ENCODE peak calls at places on chromosomes 11 and 22, in six cellular contexts. C is HL-60, A is thoracic aorta, U is uterus, M is GM23338, O is mammary epithelial cell. B is an unnamed sample.

GRCh38 chr11:65435330-65435931 is 12.8 kb downstream of the NEAT1 start:
- DNase-seq in C (no peak), A (no peak), U (peak), M (no peak), O (no peak), B (peak)

GRCh38 chr11:128931661-128932060 is 11.0 kb downstream of the TP53AIP1 start:
- DNase-seq in C (no peak), A (no peak), U (no peak), M (no peak), O (peak), B (no peak)

GRCh38 chr22:28562324-28562723 is 117.3 kb downstream of the TTC28 start:
- DNase-seq in C (no peak), A (no peak), U (no peak), M (no peak), O (no peak), B (no peak)

GRCh38 chr11:20213790-20214189 is 53.5 kb upstream of the DBX1 start:
- DNase-seq in C (no peak), A (no peak), U (no peak), M (no peak), O (no peak), B (no peak)

GRCh38 chr22:20803696-20804324 is 29.9 kb downstream of the SERPIND1 start:
- DNase-seq in C (peak), A (no peak), U (no peak), M (peak), O (no peak), B (no peak)

GRCh38 chr11:82719316-82719715 is 14.3 kb downstream of the FAM181B start:
- DNase-seq in C (no peak), A (no peak), U (no peak), M (no peak), O (no peak), B (no peak)

GRCh38 chr22:48888466-48889208 is 939.0 kb downstream of the BRD1 start:
- DNase-seq in C (no peak), A (no peak), U (no peak), M (no peak), O (no peak), B (no peak)

GRCh38 chr11:119416606-119417580 is 6.1 kb downstream of the THY1 start:
- DNase-seq in C (no peak), A (no peak), U (no peak), M (peak), O (peak), B (no peak)

GRCh38 chr11:57072640-57073039 is 83.9 kb downstream of the OR5AK2 start:
- DNase-seq in C (no peak), A (no peak), U (no peak), M (no peak), O (peak), B (no peak)

GRCh38 chr22:19984201-19984753 is 32.3 kb downstream of the ARVCF start:
- DNase-seq in C (no peak), A (peak), U (peak), M (no peak), O (peak), B (no peak)

GRCh38 chr11:8839957-8840945 is 70.7 kb upstream of the AKIP1 start:
- DNase-seq in C (no peak), A (no peak), U (no peak), M (peak), O (peak), B (no peak)

GRCh38 chr11:40104941-40105550 is 1354.4 kb downstream of the LRRC4C start:
- DNase-seq in C (no peak), A (no peak), U (no peak), M (peak), O (no peak), B (no peak)

GRCh38 chr11:75154646-75155569 is 4.0 kb downstream of the SLCO2B1 start:
- DNase-seq in C (no peak), A (no peak), U (no peak), M (no peak), O (no peak), B (no peak)

GRCh38 chr22:35739076-35739475 is 21.4 kb downstream of the APOL5 start:
- DNase-seq in C (no peak), A (no peak), U (no peak), M (no peak), O (no peak), B (no peak)

GRCh38 chr11:130762342-130763037 is 153.8 kb downstream of the SNX19 start:
- DNase-seq in C (no peak), A (no peak), U (no peak), M (no peak), O (peak), B (no peak)

GRCh38 chr11:119975561-119976152 is 162.3 kb downstream of the TRIM29 start:
- DNase-seq in C (no peak), A (no peak), U (no peak), M (peak), O (no peak), B (no peak)

GRCh38 chr22:48892571-48893287 is 934.9 kb downstream of the BRD1 start:
- DNase-seq in C (no peak), A (no peak), U (no peak), M (no peak), O (no peak), B (no peak)

GRCh38 chr11:34655335-34656008 is 34.6 kb downstream of the EHF start:
- DNase-seq in C (no peak), A (no peak), U (no peak), M (no peak), O (peak), B (no peak)

GRCh38 chr11:67640758-67641113 is 1.2 kb upstream of the TBX10 start:
- DNase-seq in C (no peak), A (no peak), U (no peak), M (no peak), O (no peak), B (no peak)

GRCh38 chr11:86473991-86474833 is 99.5 kb downstream of the CCDC81 start:
- DNase-seq in C (no peak), A (no peak), U (peak), M (no peak), O (peak), B (no peak)

GRCh38 chr22:20180640-20181039 is 29.8 kb upstream of the CCDC188 start:
- DNase-seq in C (no peak), A (no peak), U (no peak), M (no peak), O (no peak), B (no peak)

GRCh38 chr22:17627961-17628303 is 617 bp downstream of the ATP6V1E1 start:
- DNase-seq in C (no peak), A (no peak), U (no peak), M (peak), O (no peak), B (no peak)

GRCh38 chr11:8604078-8604723 is 10.2 kb upstream of the STK33 start:
- DNase-seq in C (peak), A (peak), U (peak), M (peak), O (peak), B (peak)

GRCh38 chr11:2381494-2382128 is 4.5 kb downstream of the CD81 start:
- DNase-seq in C (no peak), A (no peak), U (no peak), M (no peak), O (no peak), B (peak)

GRCh38 chr11:68661014-68661413 is 23.3 kb upstream of the GAL start:
- DNase-seq in C (no peak), A (no peak), U (no peak), M (no peak), O (no peak), B (no peak)

GRCh38 chr11:96361778-96362177 is 18.8 kb upstream of the MAML2 start:
- DNase-seq in C (no peak), A (no peak), U (no peak), M (no peak), O (peak), B (no peak)

GRCh38 chr11:28913883-28914282 is 805.7 kb downstream of the METTL15 start:
- DNase-seq in C (no peak), A (no peak), U (no peak), M (no peak), O (no peak), B (no peak)

GRCh38 chr11:86811637-86812321 is 11.4 kb downstream of the PRSS23 start:
- DNase-seq in C (no peak), A (no peak), U (peak), M (peak), O (peak), B (no peak)

GRCh38 chr11:61700221-61700620 is 20.0 kb downstream of the DAGLA start:
- DNase-seq in C (no peak), A (no peak), U (no peak), M (no peak), O (peak), B (no peak)

GRCh38 chr11:112227002-112227401 is 774 bp downstream of the PTS start:
- DNase-seq in C (no peak), A (no peak), U (no peak), M (peak), O (peak), B (no peak)

GRCh38 chr22:23305922-23306374 is 125.6 kb downstream of the BCR start:
- DNase-seq in C (no peak), A (peak), U (peak), M (no peak), O (no peak), B (peak)

GRCh38 chr22:19689408-19689807 is 24.9 kb upstream of the SEPTIN5 start:
- DNase-seq in C (no peak), A (no peak), U (no peak), M (no peak), O (no peak), B (no peak)

GRCh38 chr11:64998690-64999431 is 2.1 kb upstream of the BATF2 start:
- DNase-seq in C (no peak), A (no peak), U (no peak), M (no peak), O (no peak), B (no peak)

GRCh38 chr11:11973866-11974265 is 34.6 kb downstream of the DKK3 start:
- DNase-seq in C (no peak), A (no peak), U (no peak), M (no peak), O (no peak), B (no peak)

GRCh38 chr11:33160147-33160546 is 1.1 kb downstream of the CSTF3 start:
- DNase-seq in C (peak), A (no peak), U (no peak), M (peak), O (peak), B (no peak)

GRCh38 chr11:106398396-106399074 is 321.1 kb downstream of the AASDHPPT start:
- DNase-seq in C (no peak), A (no peak), U (no peak), M (no peak), O (no peak), B (no peak)

GRCh38 chr11:69215784-69216415 is 60.2 kb downstream of the SMIM38 start:
- DNase-seq in C (no peak), A (no peak), U (no peak), M (no peak), O (peak), B (no peak)

GRCh38 chr11:65625628-65626342 is 10.2 kb downstream of the PCNX3 start:
- DNase-seq in C (peak), A (no peak), U (no peak), M (peak), O (no peak), B (no peak)

GRCh38 chr11:70552167-70552435 is 153.8 kb downstream of the CTTN start:
- DNase-seq in C (no peak), A (no peak), U (no peak), M (no peak), O (no peak), B (no peak)

GRCh38 chr11:121564948-121565684 is 112.3 kb upstream of the SORL1-AS1 start:
- DNase-seq in C (no peak), A (no peak), U (no peak), M (no peak), O (no peak), B (no peak)
- H3K27ac ChIP-seq in C (no peak), A (no peak), U (no peak), M (no peak), O (no peak), B (no peak)

GRCh38 chr22:42792909-42793847 is 63.9 kb downstream of the ARFGAP3 start:
- DNase-seq in C (no peak), A (no peak), U (no peak), M (no peak), O (no peak), B (peak)

GRCh38 chr22:42793848-42794405 is 63.1 kb downstream of the ARFGAP3 start:
- DNase-seq in C (no peak), A (no peak), U (no peak), M (no peak), O (no peak), B (no peak)

GRCh38 chr22:42797021-42797420 is 60.1 kb downstream of the ARFGAP3 start:
- DNase-seq in C (peak), A (no peak), U (no peak), M (no peak), O (no peak), B (peak)

GRCh38 chr22:42796081-42796480 is 61.0 kb downstream of the ARFGAP3 start:
- DNase-seq in C (no peak), A (no peak), U (no peak), M (no peak), O (no peak), B (no peak)

DNA sequence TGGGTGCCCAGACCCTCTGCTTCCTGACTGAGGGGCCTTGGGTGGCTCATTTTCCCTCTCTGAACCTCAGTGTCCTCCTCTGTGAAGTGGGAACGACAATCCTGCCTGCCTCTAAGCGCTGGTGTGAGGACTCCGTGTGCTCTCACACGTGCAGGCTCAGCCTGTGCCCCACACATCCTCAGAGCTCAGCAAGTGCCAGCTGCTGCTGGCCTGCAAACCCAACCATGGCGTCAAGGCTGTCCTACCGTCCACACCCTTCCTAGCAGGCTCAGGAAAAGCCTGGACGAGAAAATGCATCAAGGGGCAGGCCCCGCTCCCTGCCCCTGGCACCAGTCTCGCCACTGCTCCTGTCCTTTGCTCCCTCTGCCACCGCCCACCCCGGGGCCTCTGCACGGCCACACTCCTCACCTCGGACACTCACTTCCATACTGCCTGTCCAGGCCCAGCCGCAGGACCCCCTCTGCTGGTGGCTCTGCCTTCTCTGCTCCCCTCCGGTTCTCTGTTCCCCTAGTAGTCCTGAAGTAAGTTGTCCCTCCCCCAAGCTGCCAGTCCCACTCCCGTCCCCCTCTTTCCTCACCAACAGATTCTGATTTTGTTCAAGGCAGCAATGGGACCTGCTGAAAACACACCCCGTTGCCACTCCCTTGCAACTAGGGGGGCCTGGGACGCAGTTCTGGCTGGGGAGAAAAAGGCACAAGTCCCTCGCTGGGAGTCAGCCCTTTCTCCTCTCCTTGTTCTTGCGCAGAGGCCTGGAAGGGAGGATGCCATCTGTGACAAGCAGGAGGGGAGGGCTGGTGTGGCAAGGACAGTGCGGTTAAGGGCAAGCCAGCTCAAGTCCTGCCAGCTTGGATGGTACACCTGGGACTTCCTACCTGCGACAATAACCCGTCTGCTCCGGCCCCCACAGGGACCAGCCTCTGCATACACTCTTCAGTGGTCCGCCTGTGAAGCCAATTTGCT is 62.2 kb downstream of the ARFGAP3 start:
- DNase-seq in C (no peak), A (no peak), U (no peak), M (peak), O (no peak), B (no peak)
- TF ChIP-seq CTCF in C (no peak), A (no peak), U (no peak), M (peak), O (no peak), B (no peak)

DNA sequence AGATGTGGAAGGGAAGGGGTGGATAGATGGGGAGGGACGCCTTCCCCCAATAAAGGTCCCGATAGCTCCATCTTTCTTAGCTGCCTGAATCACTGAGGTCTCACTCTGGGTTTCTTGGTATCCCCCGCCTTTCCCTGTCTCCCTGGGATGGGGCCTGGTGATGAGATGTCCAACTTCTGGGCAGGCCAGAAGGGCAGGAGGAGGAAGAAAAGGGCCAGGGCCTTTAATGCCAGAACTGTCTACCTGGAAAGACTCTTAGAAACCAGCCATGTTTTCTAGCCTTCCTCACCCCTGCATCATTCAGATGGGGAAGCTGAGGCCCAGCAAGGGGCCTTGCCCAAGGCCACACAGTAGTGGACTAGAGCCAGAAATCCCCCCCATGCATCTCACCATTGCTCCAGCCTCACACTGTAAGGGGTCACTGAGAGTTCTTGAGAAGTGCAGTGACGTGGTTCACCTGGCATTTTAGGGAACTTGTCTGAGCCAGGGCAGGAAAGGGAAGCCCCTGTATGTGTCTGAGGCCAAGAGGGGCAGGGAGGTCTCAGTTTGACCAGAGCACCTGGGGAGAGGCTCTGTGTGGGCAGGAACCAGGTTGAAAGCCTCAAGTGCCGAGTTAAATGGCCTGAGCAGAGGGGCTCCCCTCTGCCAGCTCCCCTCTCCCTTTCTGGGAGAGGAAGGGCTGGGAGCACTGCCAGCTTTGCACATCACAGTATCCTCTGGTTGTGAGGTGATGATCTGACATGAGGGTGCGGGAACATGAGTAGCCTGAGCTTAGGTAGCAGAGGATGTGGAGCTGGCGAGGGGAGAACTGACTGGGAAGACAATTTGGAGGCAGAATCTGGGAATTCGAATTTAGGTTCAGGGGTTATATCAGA is 14.3 kb downstream of the ARHGEF17 start:
- DNase-seq in C (no peak), A (no peak), U (peak), M (no peak), O (no peak), B (peak)
- H3K27ac ChIP-seq in C (no peak), A (peak), U (peak), M (no peak), O (no peak), B (peak)

GRCh38 chr11:109939176-109939810 is 153.9 kb upstream of the ZC3H12C start:
- DNase-seq in C (peak), A (no peak), U (no peak), M (peak), O (peak), B (no peak)
- TF ChIP-seq CTCF in C (no peak), A (no peak), U (peak), M (peak), O (peak), B (no peak)

B was measured in ovary.